ENCODE peak calls at places on chromosomes 12 and 14, in ten cellular contexts. D, L, U, P, O, V, A, C, G and M are unnamed samples.

GRCh38 chr12:111155521-111155920 is 213.4 kb downstream of the PHETA1 start:
- DNase-seq in D (no peak), P (no peak), U (no peak), G (no peak), C (no peak), A (no peak), O (no peak), V (no peak), L (no peak), M (no peak)

GRCh38 chr14:31692376-31692781 is 131.2 kb downstream of the NUBPL start:
- DNase-seq in P (no peak), D (no peak), A (peak), G (peak), U (no peak), L (no peak), V (no peak), O (no peak), C (no peak), M (no peak)

GRCh38 chr14:51548187-51548586 is 103.5 kb upstream of the FRMD6 start:
- DNase-seq in L (no peak), P (no peak), A (no peak), C (peak), O (no peak), U (no peak), G (no peak), V (no peak), D (no peak), M (no peak)

GRCh38 chr12:10167588-10167987 is 4.3 kb downstream of the OLR1 start:
- DNase-seq in U (no peak), O (no peak), D (no peak), G (no peak), L (no peak), A (no peak), P (no peak), C (no peak), V (no peak), M (no peak)

GRCh38 chr12:43805149-43805856 is 814 bp downstream of the TWF1 start:
- DNase-seq in L (no peak), A (no peak), C (no peak), D (no peak), U (peak), O (no peak), G (no peak), V (no peak), P (no peak), M (no peak)

GRCh38 chr12:24039113-24039525 is 89.6 kb upstream of the SOX5 start:
- DNase-seq in O (no peak), U (peak), P (no peak), A (peak), V (no peak), L (no peak), G (peak), C (peak), D (no peak), M (no peak)

GRCh38 chr12:21613931-21614330 is 9.3 kb upstream of the GYS2 start:
- DNase-seq in L (no peak), D (no peak), P (no peak), G (no peak), O (no peak), V (no peak), A (peak), U (no peak), C (peak), M (no peak)

GRCh38 chr14:92400579-92401444 is 77.8 kb downstream of the SLC24A4 start:
- DNase-seq in V (no peak), C (no peak), P (no peak), G (no peak), L (no peak), D (no peak), O (no peak), A (no peak), U (no peak), M (no peak)

GRCh38 chr12:12519599-12519998 is 43.1 kb downstream of the DUSP16 start:
- DNase-seq in U (no peak), C (no peak), O (no peak), V (no peak), G (no peak), D (no peak), L (no peak), A (no peak), P (no peak), M (no peak)

GRCh38 chr12:124511259-124511985 is 56.0 kb downstream of the NCOR2 start:
- DNase-seq in G (no peak), D (no peak), P (no peak), V (no peak), A (no peak), U (no peak), C (no peak), L (no peak), O (no peak), M (no peak)

GRCh38 chr14:100904307-100905019 is 941 bp upstream of the RTL1 start:
- DNase-seq in A (no peak), V (no peak), L (peak), O (peak), D (no peak), U (no peak), G (no peak), C (peak), P (no peak), M (no peak)

GRCh38 chr12:48794870-48795269 is 6.0 kb upstream of the ADCY6 start:
- DNase-seq in O (no peak), P (no peak), G (no peak), L (no peak), C (peak), D (no peak), A (no peak), V (no peak), U (peak), M (no peak)

GRCh38 chr14:43539210-43539609 is 967.9 kb downstream of the FSCB start:
- DNase-seq in P (no peak), V (no peak), C (peak), G (no peak), O (no peak), U (peak), L (peak), A (peak), D (peak), M (no peak)

GRCh38 chr14:23442721-23443356 is 7.4 kb upstream of the MYH7 start:
- DNase-seq in C (no peak), P (no peak), L (no peak), D (no peak), A (no peak), G (no peak), V (no peak), U (no peak), O (no peak), M (no peak)

GRCh38 chr14:35384386-35385041 is 20.0 kb downstream of the NFKBIA start:
- DNase-seq in L (no peak), O (peak), V (no peak), U (no peak), D (no peak), G (peak), P (no peak), A (peak), C (no peak), M (no peak)

GRCh38 chr14:32077081-32078029 is at the start of gene ARHGAP5:
- DNase-seq in D (peak), O (peak), V (peak), U (peak), P (peak), C (no peak), A (peak), G (no peak), L (peak), M (peak)

GRCh38 chr12:92080390-92081285 is 65.0 kb downstream of the BTG1 start:
- DNase-seq in L (no peak), C (peak), G (peak), O (no peak), P (no peak), D (no peak), U (peak), V (no peak), A (peak), M (no peak)

GRCh38 chr14:58805605-58806358 is 168.0 kb downstream of the DACT1 start:
- DNase-seq in U (no peak), L (no peak), G (no peak), O (no peak), C (peak), P (no peak), V (no peak), D (no peak), A (peak), M (no peak)

GRCh38 chr14:61177279-61178225 is 103.6 kb downstream of the TMEM30B start:
- DNase-seq in V (no peak), O (no peak), C (peak), U (peak), A (peak), P (no peak), L (peak), G (no peak), D (no peak), M (no peak)

GRCh38 chr14:69458350-69458749 is 26.2 kb upstream of the PLEKHD1 start:
- DNase-seq in L (no peak), O (no peak), C (no peak), U (no peak), D (no peak), A (no peak), P (no peak), V (no peak), G (no peak), M (no peak)

GRCh38 chr14:42911642-42912041 is 1305.0 kb downstream of the LRFN5 start:
- DNase-seq in C (peak), P (no peak), V (no peak), U (no peak), O (no peak), A (no peak), D (no peak), L (no peak), G (no peak), M (no peak)

GRCh38 chr14:65079201-65079600 is 23.1 kb downstream of the MAX start:
- DNase-seq in C (no peak), U (no peak), L (no peak), D (no peak), O (no peak), A (peak), V (no peak), P (no peak), G (no peak), M (no peak)

GRCh38 chr12:128909653-128910052 is 56.4 kb downstream of the GLT1D1 start:
- DNase-seq in U (no peak), C (no peak), P (no peak), O (no peak), A (no peak), V (no peak), D (no peak), L (no peak), G (no peak), M (no peak)

GRCh38 chr12:124438415-124439056 is 128.9 kb downstream of the NCOR2 start:
- DNase-seq in P (no peak), U (no peak), C (no peak), O (no peak), V (no peak), G (no peak), A (no peak), D (no peak), L (no peak), M (peak)

GRCh38 chr12:79634957-79635471 is 55.8 kb downstream of the PAWR start:
- DNase-seq in G (no peak), C (no peak), P (no peak), A (peak), V (no peak), L (no peak), O (no peak), D (no peak), U (peak), M (no peak)

GRCh38 chr14:100840286-100840685 is 14.4 kb downstream of the MEG3 start:
- DNase-seq in P (no peak), O (no peak), U (no peak), D (no peak), A (no peak), C (no peak), L (no peak), V (no peak), G (no peak), M (no peak)

GRCh38 chr12:115752913-115753726 is 524.4 kb downstream of the MED13L start:
- DNase-seq in D (peak), V (peak), G (peak), U (peak), O (peak), C (peak), L (peak), A (peak), P (no peak), M (peak)

GRCh38 chr12:46562625-46563228 is 190.2 kb upstream of the SLC38A2 start:
- DNase-seq in G (peak), C (peak), L (no peak), U (no peak), P (no peak), D (no peak), A (peak), V (no peak), O (no peak), M (no peak)
- TF ChIP-seq CTCF in G (no peak), C (no peak), L (no peak), U (no peak), P (no peak), D (no peak), A (no peak), V (no peak), O (no peak), M (no peak)

DNA sequence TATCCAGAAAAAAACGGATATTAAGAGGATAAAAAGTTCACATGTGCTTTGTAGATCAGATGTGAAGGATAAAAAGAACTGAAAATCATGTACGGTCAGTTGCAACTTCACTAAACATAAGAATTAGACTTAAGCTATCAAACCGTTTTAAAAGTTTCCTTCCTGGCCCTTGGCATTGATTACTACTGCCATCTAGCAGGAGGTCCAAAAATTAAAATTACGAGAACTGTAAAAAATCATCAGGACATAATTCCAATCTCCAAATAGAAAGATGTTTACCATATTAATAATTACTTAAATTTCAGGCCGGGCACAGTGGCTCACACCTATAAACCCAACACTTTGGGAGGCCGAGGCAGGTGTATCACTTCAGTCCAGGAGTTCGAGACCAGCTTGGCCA is 7.9 kb downstream of the WDR89 start:
- DNase-seq in O (no peak), P (no peak), G (no peak), V (no peak), L (no peak), U (no peak), A (no peak), D (no peak), C (peak), M (no peak)
- TF ChIP-seq CTCF in O (no peak), P (no peak), G (peak), V (no peak), L (no peak), U (no peak), A (peak), D (no peak), C (peak), M (no peak)

GRCh38 chr14:56826214-56826613 is 15.9 kb upstream of the OTX2 start:
- DNase-seq in C (no peak), O (no peak), V (no peak), A (no peak), L (no peak), D (no peak), P (no peak), U (no peak), G (no peak), M (no peak)
- TF ChIP-seq CTCF in C (no peak), O (no peak), V (no peak), A (no peak), L (no peak), D (no peak), P (no peak), U (no peak), G (no peak), M (no peak)

GRCh38 chr12:54390668-54391551 is 6.4 kb upstream of the ZNF385A start:
- DNase-seq in G (no peak), P (no peak), O (peak), D (peak), V (peak), L (peak), A (no peak), U (peak), C (peak), M (peak)
- TF ChIP-seq CTCF in G (no peak), P (no peak), O (no peak), D (no peak), V (no peak), L (no peak), A (no peak), U (no peak), C (peak), M (no peak)

DNA sequence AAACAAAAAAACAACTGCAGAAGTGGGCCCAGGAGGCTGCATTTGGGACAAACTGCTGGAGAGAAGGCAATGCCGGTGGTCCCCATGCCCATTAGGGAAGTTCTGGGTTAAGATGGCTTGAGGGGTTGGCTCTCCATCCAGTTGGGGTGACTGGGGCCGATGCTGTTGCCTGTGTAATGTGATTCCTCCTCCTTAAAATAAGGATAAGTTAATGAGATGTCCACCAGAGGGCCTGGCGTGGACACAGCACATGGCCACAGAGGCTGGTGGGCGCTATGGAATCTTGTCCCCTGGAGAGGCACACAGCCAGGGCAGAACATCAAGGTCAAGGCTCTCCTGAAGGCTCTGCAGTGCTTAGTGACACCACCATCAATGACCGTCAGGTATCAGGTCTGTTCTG is 1.0 kb upstream of the TESC start:
- DNase-seq in C (peak), U (no peak), V (no peak), A (peak), L (peak), G (no peak), D (no peak), P (no peak), O (no peak), M (peak)
- TF ChIP-seq CTCF in C (peak), U (no peak), V (no peak), A (peak), L (no peak), G (peak), D (no peak), P (no peak), O (no peak), M (no peak)

GRCh38 chr14:53195949-53196348 is 42.8 kb upstream of the DDHD1 start:
- DNase-seq in O (no peak), A (no peak), V (no peak), C (no peak), D (no peak), P (no peak), G (no peak), L (no peak), U (no peak), M (no peak)
- TF ChIP-seq CTCF in O (no peak), A (no peak), V (no peak), C (no peak), D (no peak), P (no peak), G (no peak), L (no peak), U (no peak), M (no peak)

DNA sequence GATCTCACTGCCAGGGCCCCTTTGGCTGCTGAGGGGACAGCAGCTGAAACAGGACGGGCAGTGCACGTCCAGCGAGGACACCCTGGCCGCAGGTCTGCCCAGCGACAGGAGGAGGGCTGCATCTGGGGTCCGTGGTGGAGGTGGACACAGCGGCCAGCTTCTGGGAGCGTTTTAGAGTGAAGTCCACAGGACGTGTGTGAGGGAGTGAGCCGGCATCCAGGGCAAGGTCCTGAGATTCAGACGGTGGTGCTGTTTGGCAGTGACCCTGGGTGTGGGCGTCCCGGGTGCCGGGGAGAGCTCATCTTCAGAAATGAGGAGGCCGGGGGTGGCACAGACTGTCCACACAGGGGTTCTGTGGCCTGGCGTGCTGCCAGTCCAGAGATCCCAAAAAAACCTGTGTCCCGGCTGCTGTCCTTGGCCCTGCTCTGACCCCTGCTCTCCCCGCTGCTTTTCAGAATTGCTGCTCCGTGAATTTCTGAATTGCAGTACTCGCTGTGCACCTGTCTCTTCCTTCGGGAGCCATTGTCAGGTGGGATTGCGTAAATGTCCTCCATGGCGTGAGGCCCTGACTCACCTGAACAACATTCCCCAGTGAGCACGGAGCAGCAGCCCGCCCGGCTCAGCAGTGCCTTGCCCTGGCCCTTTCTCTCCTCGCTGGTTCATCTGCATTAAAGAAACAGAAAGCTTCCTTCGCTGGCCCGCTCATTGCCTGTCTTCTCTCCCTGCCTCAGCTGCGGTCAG is 183.5 kb upstream of the C14orf180 start:
- DNase-seq in C (no peak), P (no peak), O (peak), D (no peak), G (no peak), V (peak), L (peak), A (no peak), U (peak), M (no peak)
- TF ChIP-seq CTCF in C (no peak), P (no peak), O (no peak), D (no peak), G (no peak), V (no peak), L (no peak), A (no peak), U (no peak), M (no peak)

GRCh38 chr12:126873701-126874100 is 1393.3 kb upstream of the TMEM132C start:
- DNase-seq in G (no peak), U (no peak), P (no peak), D (no peak), C (no peak), A (no peak), V (no peak), O (no peak), L (no peak), M (no peak)

GRCh38 chr12:126869644-126870043 is 1397.3 kb upstream of the TMEM132C start:
- DNase-seq in G (no peak), U (no peak), C (no peak), L (no peak), D (no peak), O (no peak), P (no peak), V (no peak), A (no peak), M (no peak)

GRCh38 chr12:126879820-126880219 is 1387.2 kb upstream of the TMEM132C start:
- DNase-seq in P (no peak), O (no peak), L (no peak), U (no peak), G (no peak), V (no peak), A (no peak), C (no peak), D (no peak), M (no peak)

GRCh38 chr12:126874427-126875026 is 1392.4 kb upstream of the TMEM132C start:
- DNase-seq in O (peak), P (peak), L (peak), G (peak), U (peak), A (peak), D (peak), C (peak), V (peak), M (peak)
- TF ChIP-seq CTCF in O (no peak), P (peak), L (peak), G (peak), U (peak), A (peak), D (peak), C (peak), V (peak), M (peak)

GRCh38 chr12:78470354-78471195 is 394.0 kb upstream of the SYT1 start:
- DNase-seq in D (peak), C (peak), A (peak), P (no peak), L (peak), V (no peak), O (no peak), G (no peak), U (peak), M (peak)
- TF ChIP-seq CTCF in D (no peak), C (peak), A (peak), P (no peak), L (peak), V (no peak), O (no peak), G (peak), U (peak), M (peak)